ENCODE peak calls at places on chromosomes 13 and 19, in four cellular contexts. X is K562, G is GM12891, V is GM12878. T is an unnamed sample.

GRCh38 chr13:108948269-108948671 is 318.9 kb downstream of the MYO16 start:
- DNase-seq in X (no peak), G (no peak), V (no peak), T (no peak)

GRCh38 chr19:50632151-50632835 is 7.4 kb downstream of the SYT3 start:
- DNase-seq in X (no peak), G (no peak), V (no peak), T (no peak)

GRCh38 chr13:110628952-110629701 is 13.8 kb downstream of the NAXD start:
- DNase-seq in X (no peak), G (no peak), V (no peak), T (no peak)

GRCh38 chr19:47663435-47663910 is 49.7 kb upstream of the EHD2 start:
- DNase-seq in X (no peak), G (no peak), V (no peak), T (no peak)

GRCh38 chr19:3612901-3613741 is 6.4 kb upstream of the TBXA2R start:
- DNase-seq in X (peak), G (no peak), V (no peak), T (no peak)

GRCh38 chr13:68428292-68428691 is 1198.2 kb upstream of the PCDH9 start:
- DNase-seq in X (no peak), G (no peak), V (no peak), T (no peak)

GRCh38 chr19:52110780-52111179 is 15.2 kb upstream of the ZNF841 start:
- DNase-seq in X (no peak), G (no peak), V (no peak), T (no peak)

GRCh38 chr13:42497798-42498197 is 76.2 kb upstream of the TNFSF11 start:
- DNase-seq in X (no peak), G (peak), V (peak), T (no peak)

GRCh38 chr13:105804561-105805190 is 730.8 kb downstream of the EFNB2 start:
- DNase-seq in X (no peak), G (no peak), V (no peak), T (no peak)

GRCh38 chr19:18440421-18440877 is 2.5 kb upstream of the ISYNA1 start:
- DNase-seq in X (peak), G (peak), V (no peak), T (peak)

GRCh38 chr13:86563308-86563707 is 764.1 kb upstream of the SLITRK6 start:
- DNase-seq in X (no peak), G (no peak), V (no peak), T (no peak)

GRCh38 chr19:3367572-3368440 is 1.4 kb downstream of the NFIC start:
- DNase-seq in X (peak), G (no peak), V (no peak), T (peak)

GRCh38 chr13:95447766-95448165 is 104.8 kb upstream of the CLDN10 start:
- DNase-seq in X (no peak), G (no peak), V (no peak), T (no peak)

GRCh38 chr19:30178721-30179402 is 193.3 kb upstream of the ZNF536 start:
- DNase-seq in X (no peak), G (no peak), V (no peak), T (no peak)

GRCh38 chr19:3494559-3494958 is 5.9 kb downstream of the DOHH start:
- DNase-seq in X (no peak), G (no peak), V (no peak), T (no peak)

GRCh38 chr13:21837841-21838551 is 167.1 kb downstream of the FGF9 start:
- DNase-seq in X (no peak), G (no peak), V (no peak), T (no peak)
- TF ChIP-seq SPI1 in X (no peak), G (no peak), V (no peak), T (peak)

DNA sequence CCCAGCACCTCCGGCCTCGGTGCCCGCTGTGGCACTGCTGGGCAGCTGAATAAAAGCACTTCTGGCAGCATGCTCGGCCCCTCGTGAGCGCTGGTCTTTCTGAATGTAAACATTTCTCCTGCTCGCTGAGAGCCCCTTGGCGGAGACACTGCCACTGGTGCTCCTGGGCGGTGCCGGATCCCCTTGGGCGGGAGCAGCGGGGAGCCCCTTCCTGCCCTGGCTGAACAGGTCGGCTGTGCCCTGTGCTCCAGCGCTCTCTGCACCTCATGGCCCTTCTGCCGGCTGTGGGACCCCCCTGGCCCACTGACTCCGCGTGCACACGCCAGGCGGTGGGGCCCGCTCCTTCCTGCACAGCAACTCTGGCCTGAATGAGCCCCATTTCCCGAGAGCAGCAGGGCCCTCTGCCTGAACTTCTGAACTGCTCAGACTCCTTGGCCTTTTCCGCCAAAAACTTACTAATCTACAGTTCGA is 14.0 kb downstream of the RB1 start:
- DNase-seq in X (no peak), G (no peak), V (no peak), T (no peak)
- TF ChIP-seq SPI1 in X (no peak), G (no peak), V (no peak), T (no peak)

GRCh38 chr19:6529937-6530384 is 865 bp upstream of the TNFSF9 start:
- DNase-seq in X (no peak), G (no peak), V (no peak), T (no peak)
- TF ChIP-seq SPI1 in X (no peak), G (no peak), V (no peak), T (no peak)

GRCh38 chr13:39450176-39450575 is 152.8 kb downstream of the LHFPL6 start:
- DNase-seq in X (no peak), G (no peak), V (no peak), T (no peak)

GRCh38 chr13:39452412-39452811 is 150.6 kb downstream of the LHFPL6 start:
- DNase-seq in X (no peak), G (no peak), V (no peak), T (no peak)

GRCh38 chr13:39451301-39451700 is 151.7 kb downstream of the LHFPL6 start:
- DNase-seq in X (no peak), G (no peak), V (no peak), T (peak)

GRCh38 chr13:39452834-39453233 is 150.2 kb downstream of the LHFPL6 start:
- DNase-seq in X (no peak), G (no peak), V (no peak), T (no peak)

GRCh38 chr13:39451860-39452301 is 151.1 kb downstream of the LHFPL6 start:
- DNase-seq in X (no peak), G (no peak), V (no peak), T (peak)
- TF ChIP-seq SPI1 in X (no peak), G (peak), V (peak), T (peak)

DNA sequence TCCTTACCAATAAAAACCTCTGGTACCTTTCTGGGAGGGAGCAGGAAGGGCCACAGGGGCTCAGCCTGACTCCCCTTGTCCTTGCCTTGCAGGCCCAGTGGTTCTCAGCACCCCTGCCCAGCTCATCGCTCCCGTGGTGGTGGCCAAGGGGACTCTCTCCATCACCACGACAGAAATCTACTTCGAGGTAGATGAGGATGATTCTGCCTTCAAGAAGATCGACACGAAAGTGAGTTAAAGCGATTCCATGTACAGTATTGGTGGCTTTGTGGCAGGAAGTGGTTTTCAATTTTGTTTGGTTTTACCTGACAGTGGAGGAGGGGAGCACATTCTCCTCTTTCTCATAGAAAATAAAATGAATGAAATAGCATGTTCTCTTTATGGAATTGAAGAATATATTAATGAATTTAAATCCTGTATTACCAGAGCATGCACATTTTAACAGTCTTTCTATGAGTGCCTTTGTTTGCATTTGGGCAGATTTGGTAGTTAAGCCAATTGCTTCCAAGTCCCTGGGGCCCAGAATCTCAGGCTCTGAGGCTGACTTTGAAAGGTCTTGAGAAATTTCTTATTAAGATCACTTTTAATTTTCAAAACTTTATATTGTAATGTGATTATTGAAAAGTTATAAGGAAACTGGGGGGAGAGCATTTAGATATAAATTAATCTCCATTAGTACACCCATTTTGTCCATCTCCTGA is 4.0 kb downstream of the MAB21L1 start:
- DNase-seq in X (no peak), G (no peak), V (no peak), T (no peak)
- TF ChIP-seq SPI1 in X (no peak), G (no peak), V (no peak), T (no peak)

GRCh38 chr13:112974125-112974524 is 5.1 kb downstream of the MCF2L start:
- DNase-seq in X (no peak), G (no peak), V (no peak), T (no peak)
- TF ChIP-seq SPI1 in X (no peak), G (no peak), V (no peak), T (no peak)

GRCh38 chr13:31035162-31035951 is 102.9 kb downstream of the TEX26 start:
- DNase-seq in X (no peak), G (no peak), V (no peak), T (no peak)
- TF ChIP-seq SPI1 in X (no peak), G (no peak), V (no peak), T (no peak)